ENCODE peak calls at places on chromosomes 11 and 22, in four cellular contexts. One of them, this sample, is unnamed.
A peak's percentile ranks its signal among the peaks of the same experiment; 100 is the strongest.

GRCh38 chr11:85661972-85662664 is 2.8 kb downstream of the CREBZF start:
- DNase-seq in GM12878: no peak
- DNase-seq in K562: peak; percentile 32
- DNase-seq in HepG2: no peak
- DNase-seq in this sample: no peak

GRCh38 chr11:134372961-134373360 is 39.1 kb downstream of the B3GAT1 start:
- DNase-seq in GM12878: no peak
- DNase-seq in K562: no peak
- DNase-seq in HepG2: no peak
- DNase-seq in this sample: no peak

GRCh38 chr11:123531325-123531724 is 101.3 kb downstream of the GRAMD1B start:
- DNase-seq in GM12878: no peak
- DNase-seq in K562: no peak
- DNase-seq in HepG2: no peak
- DNase-seq in this sample: no peak

GRCh38 chr11:1146311-1146864 is 11.4 kb upstream of the MUC5AC start:
- DNase-seq in GM12878: no peak
- DNase-seq in K562: no peak
- DNase-seq in HepG2: no peak
- DNase-seq in this sample: peak; percentile 8

GRCh38 chr11:124536520-124536919 is 6.9 kb downstream of the OR8B12 start:
- DNase-seq in GM12878: no peak
- DNase-seq in K562: peak; percentile 40
- DNase-seq in HepG2: peak; percentile 69
- DNase-seq in this sample: peak; percentile 63

GRCh38 chr22:18033204-18033998 is 9.0 kb upstream of the MICAL3 start:
- DNase-seq in GM12878: no peak
- DNase-seq in K562: no peak
- DNase-seq in HepG2: no peak
- DNase-seq in this sample: no peak

GRCh38 chr11:1879941-1880720 is 11.6 kb downstream of the PRR33 start:
- DNase-seq in GM12878: no peak
- DNase-seq in K562: no peak
- DNase-seq in HepG2: no peak
- DNase-seq in this sample: no peak

GRCh38 chr11:116311141-116311540 is 461.6 kb downstream of the BUD13 start:
- DNase-seq in GM12878: no peak
- DNase-seq in K562: no peak
- DNase-seq in HepG2: no peak
- DNase-seq in this sample: no peak

GRCh38 chr11:56152333-56152732 is 7.8 kb downstream of the OR8K5 start:
- DNase-seq in GM12878: no peak
- DNase-seq in K562: no peak
- DNase-seq in HepG2: no peak
- DNase-seq in this sample: no peak

DNA sequence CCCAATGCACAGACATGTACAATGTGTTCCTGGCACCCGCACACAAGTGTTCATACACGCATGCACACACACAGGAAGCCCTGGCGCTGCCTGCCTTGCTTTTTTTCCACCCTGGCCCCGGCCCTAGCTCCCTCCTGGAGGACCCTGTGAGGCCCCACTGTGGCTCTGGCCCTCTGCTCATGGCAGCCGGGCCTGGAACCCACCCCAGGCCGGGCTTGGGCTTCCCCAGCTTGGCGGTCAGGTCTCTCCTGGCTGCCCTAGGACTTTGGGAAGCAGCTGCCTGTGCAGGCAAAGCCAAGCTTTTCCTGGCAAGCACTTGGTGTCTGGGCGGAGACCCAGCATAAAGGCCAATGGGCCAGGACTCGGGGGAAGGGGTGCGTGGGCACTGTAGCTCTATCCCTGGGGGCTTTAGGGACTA is 30.5 kb downstream of the CD82 start:
- DNase-seq in GM12878: no peak
- DNase-seq in K562: no peak
- DNase-seq in HepG2: no peak
- DNase-seq in this sample: no peak
- TF ChIP-seq TCF7 in GM12878: no peak
- TF ChIP-seq TCF7 in K562: no peak
- TF ChIP-seq TCF7 in HepG2: no peak
- TF ChIP-seq TCF7 in this sample: no peak

DNA sequence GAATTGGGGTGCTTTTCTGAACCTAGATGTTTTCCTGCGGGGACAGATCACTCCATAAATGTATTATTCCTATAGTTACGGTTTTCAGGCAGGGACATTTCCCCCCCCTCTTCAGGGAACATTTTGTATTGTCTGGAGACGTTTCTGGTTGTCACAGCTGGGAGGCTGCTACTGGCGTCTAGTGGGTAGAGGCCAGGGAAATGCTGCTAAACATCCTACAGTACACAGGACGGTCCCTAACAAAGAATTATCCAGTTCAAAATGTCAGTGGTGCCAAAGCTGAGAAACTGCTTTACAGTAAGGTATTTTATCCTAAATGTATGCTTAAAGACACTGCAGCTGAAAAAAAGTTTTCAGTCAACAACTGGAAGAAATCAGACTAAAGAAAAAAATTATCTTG is 19.4 kb downstream of the PIWIL4 start:
- DNase-seq in GM12878: no peak
- DNase-seq in K562: no peak
- DNase-seq in HepG2: no peak
- DNase-seq in this sample: no peak
- TF ChIP-seq TCF7 in GM12878: no peak
- TF ChIP-seq TCF7 in K562: no peak
- TF ChIP-seq TCF7 in HepG2: no peak
- TF ChIP-seq TCF7 in this sample: no peak

GRCh38 chr11:99632969-99633368 is 612.2 kb downstream of the CNTN5 start:
- DNase-seq in GM12878: no peak
- DNase-seq in K562: no peak
- DNase-seq in HepG2: no peak
- DNase-seq in this sample: no peak
- TF ChIP-seq TCF7 in GM12878: no peak
- TF ChIP-seq TCF7 in K562: no peak
- TF ChIP-seq TCF7 in HepG2: no peak
- TF ChIP-seq TCF7 in this sample: no peak

GRCh38 chr11:58968251-58968711 is 29.0 kb downstream of the GLYATL1 start:
- DNase-seq in GM12878: no peak
- DNase-seq in K562: no peak
- DNase-seq in HepG2: no peak
- DNase-seq in this sample: no peak
- TF ChIP-seq TCF7 in GM12878: no peak
- TF ChIP-seq TCF7 in K562: no peak
- TF ChIP-seq TCF7 in HepG2: no peak
- TF ChIP-seq TCF7 in this sample: no peak

This sample was measured in WTC11.